ENCODE peak calls at places on chromosome 14, in five cellular contexts. K, Z, D, W and A are unnamed samples.

GRCh38 chr14:95229749-95230148 is 72.4 kb upstream of the DICER1 start:
- DNase-seq in D (no peak), K (no peak), Z (no peak), W (no peak), A (no peak)

GRCh38 chr14:65528069-65528468 is 115.5 kb downstream of the FUT8 start:
- DNase-seq in D (no peak), Z (no peak), W (no peak), K (no peak), A (no peak)

GRCh38 chr14:94702629-94703028 is 67.3 kb downstream of the GSC start:
- DNase-seq in K (no peak), W (no peak), Z (no peak), D (no peak), A (no peak)

GRCh38 chr14:44180975-44181374 is 326.1 kb downstream of the FSCB start:
- DNase-seq in Z (no peak), K (no peak), D (no peak), W (no peak), A (no peak)

GRCh38 chr14:101740981-101741380 is 20.5 kb upstream of the PPP2R5C start:
- DNase-seq in W (no peak), Z (no peak), D (no peak), K (no peak), A (no peak)

GRCh38 chr14:31232081-31232480 is 24.5 kb upstream of the HECTD1 start:
- DNase-seq in K (no peak), D (no peak), Z (no peak), W (peak; percentile 9), A (no peak)

GRCh38 chr14:63308723-63309317 is 9.9 kb downstream of the GPHB5 start:
- DNase-seq in D (no peak), K (no peak), Z (no peak), W (peak; percentile 66), A (no peak)

GRCh38 chr14:23481992-23482813 is 12.7 kb downstream of the NGDN start:
- DNase-seq in D (peak; percentile 45), W (no peak), K (no peak), Z (no peak), A (no peak)

GRCh38 chr14:74510955-74511354 is 17.4 kb downstream of the ISCA2 start:
- DNase-seq in W (no peak), Z (no peak), D (no peak), K (peak; percentile 50), A (no peak)

GRCh38 chr14:34338056-34338455 is 124.0 kb downstream of the SPTSSA start:
- DNase-seq in K (no peak), W (no peak), D (no peak), Z (no peak), A (no peak)

GRCh38 chr14:103862393-103862782 is 15.0 kb upstream of the PPP1R13B start:
- DNase-seq in K (no peak), D (no peak), W (no peak), Z (no peak), A (no peak)

GRCh38 chr14:32263939-32264567 is 61.0 kb upstream of the RNU6-8 start:
- DNase-seq in K (no peak), W (no peak), Z (no peak), D (no peak), A (no peak)

GRCh38 chr14:51520087-51520486 is 131.6 kb upstream of the FRMD6 start:
- DNase-seq in D (no peak), Z (no peak), W (no peak), K (peak; percentile 23), A (no peak)

GRCh38 chr14:22432348-22432976 is 156.6 kb downstream of the DAD1 start:
- DNase-seq in D (peak; percentile 76), Z (peak; percentile 98), W (peak; percentile 65), K (peak; percentile 76), A (peak; percentile 47)

GRCh38 chr14:60092516-60092915 is 793 bp downstream of the PCNX4 start:
- DNase-seq in K (peak; percentile 18), W (no peak), Z (peak; percentile 50), D (no peak), A (no peak)

GRCh38 chr14:105469456-105470162 is 5.0 kb upstream of the CRIP2 start:
- DNase-seq in W (no peak), D (no peak), Z (no peak), K (no peak), A (no peak)

GRCh38 chr14:75979641-75980422 is 2.0 kb downstream of the TGFB3 start:
- DNase-seq in K (no peak), Z (no peak), D (no peak), W (no peak), A (peak; percentile 72)

GRCh38 chr14:89399594-89400068 is 17.4 kb downstream of the FOXN3 start:
- DNase-seq in D (peak; percentile 35), Z (no peak), K (peak; percentile 85), W (no peak), A (peak; percentile 57)

GRCh38 chr14:102316048-102316745 is 3.3 kb upstream of the ZNF839 start:
- DNase-seq in K (peak; percentile 43), D (peak; percentile 47), W (peak; percentile 37), Z (peak; percentile 82), A (no peak)

GRCh38 chr14:69667938-69668336 is 56.5 kb downstream of the SUSD6 start:
- DNase-seq in W (no peak), D (no peak), K (no peak), Z (no peak), A (no peak)

GRCh38 chr14:106586098-106586704 is 1059.8 kb downstream of the TMEM121 start:
- DNase-seq in K (no peak), Z (no peak), D (no peak), W (peak; percentile 54), A (no peak)

GRCh38 chr14:97946291-97946690 is 1149.1 kb downstream of the VRK1 start:
- DNase-seq in Z (no peak), W (no peak), K (no peak), D (no peak), A (no peak)

GRCh38 chr14:64569108-64570045 is 19.6 kb downstream of the PPP1R36 start:
- DNase-seq in W (no peak), K (peak; percentile 71), Z (peak; percentile 67), D (peak; percentile 74), A (peak; percentile 72)

GRCh38 chr14:104424406-104425072 is 155.0 kb upstream of the C14orf180 start:
- DNase-seq in W (no peak), K (no peak), Z (no peak), D (peak; percentile 70), A (peak; percentile 48)

GRCh38 chr14:92451245-92451644 is 62.3 kb upstream of the RIN3 start:
- DNase-seq in D (no peak), W (no peak), K (no peak), Z (no peak), A (no peak)

GRCh38 chr14:35879141-35879648 is 53.1 kb downstream of the BRMS1L start:
- DNase-seq in Z (no peak), K (peak; percentile 10), W (no peak), D (no peak), A (no peak)

GRCh38 chr14:46091819-46092218 is 559.8 kb downstream of the RPL10L start:
- DNase-seq in Z (no peak), D (no peak), K (no peak), W (no peak), A (no peak)

GRCh38 chr14:100406505-100407131 is 83.5 kb downstream of the SLC25A47 start:
- DNase-seq in D (no peak), W (peak; percentile 13), Z (no peak), K (no peak), A (no peak)

GRCh38 chr14:35046751-35047536 is 872 bp downstream of the FAM177A1 start:
- DNase-seq in W (no peak), D (no peak), K (no peak), Z (peak; percentile 31), A (peak; percentile 48)

GRCh38 chr14:40629144-40629543 is 977.5 kb upstream of the LRFN5 start:
- DNase-seq in K (no peak), D (no peak), Z (no peak), W (no peak), A (no peak)

GRCh38 chr14:91315844-91316267 is 71.4 kb upstream of the GPR68 start:
- DNase-seq in W (no peak), K (no peak), D (no peak), Z (no peak), A (no peak)

GRCh38 chr14:32478027-32478426 is 148.9 kb downstream of the AKAP6 start:
- DNase-seq in W (no peak), D (no peak), K (peak; percentile 38), Z (no peak), A (no peak)

GRCh38 chr14:71525663-71526246 is 406.5 kb upstream of the RGS6 start:
- DNase-seq in Z (no peak), D (no peak), W (no peak), K (no peak), A (no peak)

GRCh38 chr14:92846162-92846897 is 52.2 kb downstream of the GOLGA5 start:
- DNase-seq in D (no peak), Z (peak; percentile 64), W (no peak), K (peak; percentile 78), A (no peak)

GRCh38 chr14:35333797-35334743 is 41.9 kb downstream of the PSMA6 start:
- DNase-seq in Z (no peak), K (no peak), W (no peak), D (no peak), A (no peak)